ENCODE peak calls at places on chromosomes 5 and 9, in four cellular contexts. F is HFF-Myc, L is MM.1S, Y is progenitor cell of endocrine pancreas. W is an unnamed sample.

GRCh38 chr5:157914389-157914788 is 55.4 kb upstream of the CLINT1 start:
- DNase-seq in F (no peak), L (no peak), Y (no peak), W (no peak)

GRCh38 chr9:78539904-78540303 is 243.0 kb downstream of the PSAT1 start:
- DNase-seq in F (peak), L (no peak), Y (no peak), W (no peak)

GRCh38 chr9:112846528-112847488 is 43.9 kb downstream of the SLC46A2 start:
- DNase-seq in F (no peak), L (no peak), Y (no peak), W (no peak)

GRCh38 chr5:10227396-10227795 is 22.3 kb downstream of the ATPSCKMT start:
- DNase-seq in F (no peak), L (no peak), Y (no peak), W (no peak)

GRCh38 chr5:176652136-176652535 is 4.9 kb downstream of the TSPAN17 start:
- DNase-seq in F (no peak), L (no peak), Y (no peak), W (no peak)

GRCh38 chr9:133738039-133738805 is at the start of gene SARDH:
- DNase-seq in F (no peak), L (no peak), Y (no peak), W (peak)

GRCh38 chr5:92002875-92003274 is 619.8 kb upstream of the ARRDC3 start:
- DNase-seq in F (no peak), L (no peak), Y (no peak), W (no peak)

GRCh38 chr5:163565931-163566608 is 60.7 kb downstream of the MAT2B start:
- DNase-seq in F (no peak), L (peak), Y (peak), W (peak)

GRCh38 chr5:139392678-139393496 is 2.0 kb downstream of the PROB1 start:
- DNase-seq in F (no peak), L (peak), Y (peak), W (peak)

GRCh38 chr9:33185406-33185805 is 18.3 kb upstream of the B4GALT1 start:
- DNase-seq in F (no peak), L (no peak), Y (no peak), W (no peak)

GRCh38 chr9:33185858-33186257 is 18.7 kb upstream of the B4GALT1 start:
- DNase-seq in F (no peak), L (no peak), Y (no peak), W (no peak)

GRCh38 chr9:33186457-33187168 is 19.5 kb upstream of the B4GALT1 start:
- DNase-seq in F (no peak), L (no peak), Y (no peak), W (no peak)

GRCh38 chr9:33189331-33189731 is 22.2 kb upstream of the B4GALT1 start:
- DNase-seq in F (no peak), L (no peak), Y (no peak), W (no peak)

GRCh38 chr9:33187519-33188218 is 20.5 kb upstream of the B4GALT1 start:
- DNase-seq in F (no peak), L (no peak), Y (no peak), W (no peak)
- TF ChIP-seq CTCF in F (no peak), L (no peak), Y (no peak), W (no peak)

GRCh38 chr5:116272281-116272941 is 187.6 kb downstream of the COMMD10 start:
- DNase-seq in F (no peak), L (no peak), Y (no peak), W (no peak)
- TF ChIP-seq CTCF in F (no peak), L (no peak), Y (no peak), W (no peak)

GRCh38 chr5:78627175-78627574 is 21.4 kb downstream of the LHFPL2 start:
- DNase-seq in F (no peak), L (no peak), Y (no peak), W (no peak)
- TF ChIP-seq CTCF in F (peak), L (peak), Y (peak), W (no peak)

GRCh38 chr5:9168791-9169611 is 376.9 kb downstream of the SEMA5A start:
- DNase-seq in F (no peak), L (no peak), Y (no peak), W (no peak)

GRCh38 chr5:9170026-9170425 is 375.8 kb downstream of the SEMA5A start:
- DNase-seq in F (no peak), L (no peak), Y (no peak), W (no peak)

GRCh38 chr5:9165567-9165966 is 380.3 kb downstream of the SEMA5A start:
- DNase-seq in F (no peak), L (no peak), Y (no peak), W (no peak)

GRCh38 chr5:9160747-9161146 is 385.1 kb downstream of the SEMA5A start:
- DNase-seq in F (no peak), L (no peak), Y (no peak), W (no peak)

DNA sequence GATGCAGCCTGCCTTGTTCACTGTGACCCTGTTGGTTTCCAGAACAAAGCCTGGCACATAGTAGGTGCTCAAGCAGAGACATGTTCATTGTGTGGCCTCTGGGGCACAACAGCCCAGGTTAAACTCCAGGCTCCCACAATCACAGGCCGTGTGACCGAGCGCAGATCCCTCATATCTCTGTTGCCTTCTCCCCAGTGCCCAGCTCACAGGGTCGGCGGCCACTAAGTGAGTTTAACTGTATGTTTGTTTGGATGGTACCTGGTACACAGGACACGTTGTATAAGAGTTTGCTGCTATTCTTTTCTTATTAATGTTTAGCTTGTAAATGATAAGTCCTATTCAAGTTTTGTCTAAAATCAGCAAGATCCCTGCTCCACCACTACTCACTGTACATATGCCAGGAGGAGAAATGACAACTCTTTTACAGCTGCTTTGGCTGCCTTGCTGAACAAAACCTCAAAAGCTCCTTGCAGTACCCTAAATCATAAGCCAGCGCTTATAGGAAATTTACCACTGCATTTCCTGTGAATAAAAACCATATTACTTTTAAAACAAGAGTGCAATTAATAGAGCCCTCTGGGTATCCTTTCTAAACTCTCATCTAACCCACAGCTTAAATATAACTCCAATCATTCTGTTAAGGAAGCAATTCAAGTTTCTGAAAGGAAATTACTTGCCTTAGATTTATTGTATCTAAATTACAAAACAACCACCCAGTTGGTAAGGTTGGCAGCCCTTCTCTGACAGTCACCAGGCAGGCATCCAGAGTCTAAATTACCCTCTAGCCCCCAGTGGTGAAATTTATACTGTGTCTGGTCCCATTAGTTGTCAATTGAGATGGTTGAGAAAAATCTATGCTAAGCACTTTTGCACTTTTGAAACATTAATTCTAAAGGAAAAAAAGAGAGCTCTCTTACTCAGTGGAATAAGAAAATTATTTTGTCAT is 379.4 kb downstream of the SEMA5A start:
- DNase-seq in F (no peak), L (no peak), Y (no peak), W (no peak)
- TF ChIP-seq CTCF in F (no peak), L (no peak), Y (no peak), W (no peak)